ENCODE peak calls at places on chromosomes 11 and 22, in six cellular contexts. K is effector memory CD4-positive, alpha-beta T cell; N is lung microvascular endothelial cell; X is NK-92 treated with Interleukin-12 subunit alpha and Interleukin-12 subunit beta, amount 100 ng/mL, for 24 hours; D is foreskin fibroblast; O is AG10803. Z is an unnamed sample.

GRCh38 chr11:25211635-25212251 is 714.9 kb downstream of the LUZP2 start:
- DNase-seq in O (no peak), X (no peak), N (no peak), D (no peak), K (no peak), Z (no peak)

GRCh38 chr11:46121724-46122477 is 647 bp upstream of the PHF21A start:
- DNase-seq in D (peak), O (peak), K (peak), X (peak), N (peak), Z (peak)

GRCh38 chr11:44256673-44257291 is 53.2 kb downstream of the ALX4 start:
- DNase-seq in D (no peak), O (no peak), N (peak), K (no peak), X (no peak), Z (no peak)

GRCh38 chr11:129280027-129280811 is 88.1 kb upstream of the ARHGAP32 start:
- DNase-seq in N (no peak), D (peak), X (no peak), O (peak), K (no peak), Z (peak)

GRCh38 chr11:101584651-101585050 is 844 bp upstream of the TRPC6 start:
- DNase-seq in K (no peak), O (no peak), D (no peak), X (no peak), N (no peak), Z (no peak)

GRCh38 chr22:32717337-32718240 is 83.9 kb upstream of the TIMP3 start:
- DNase-seq in D (no peak), K (no peak), X (no peak), N (no peak), O (no peak), Z (peak)

GRCh38 chr11:79098096-79098495 is 342.7 kb downstream of the TENM4 start:
- DNase-seq in N (no peak), D (no peak), O (no peak), X (no peak), K (no peak), Z (no peak)

GRCh38 chr11:132715041-132715440 is 817.3 kb downstream of the OPCML start:
- DNase-seq in X (no peak), N (no peak), D (peak), K (no peak), O (peak), Z (peak)

GRCh38 chr11:76067099-76067498 is 139.2 kb downstream of the WNT11 start:
- DNase-seq in D (no peak), K (no peak), O (peak), N (peak), X (no peak), Z (no peak)

Z was measured in fibroblast of lung.